ENCODE peak calls at places on chromosomes 7 and 10, in eight cellular contexts. Q, E, H, D, N, L, K and Z are unnamed samples.

GRCh38 chr7:96547371-96547811 is 162.3 kb downstream of the SEM1 start:
- DNase-seq in L (no peak), D (no peak), H (peak; percentile 73), K (no peak), Q (no peak), E (no peak), N (peak; percentile 5), Z (peak; percentile 16)

GRCh38 chr7:50292763-50293162 is 11.8 kb upstream of the IKZF1 start:
- DNase-seq in D (no peak), E (no peak), N (no peak), K (no peak), Q (no peak), H (no peak), L (no peak), Z (no peak)

GRCh38 chr10:13930123-13930522 is 343.4 kb downstream of the PRPF18 start:
- DNase-seq in E (no peak), N (no peak), Q (no peak), D (no peak), H (no peak), L (peak; percentile 49), K (peak; percentile 64), Z (no peak)

GRCh38 chr7:113099284-113099919 is 12.8 kb upstream of the GPR85 start:
- DNase-seq in H (peak; percentile 40), E (no peak), K (no peak), Q (no peak), L (no peak), D (no peak), N (no peak), Z (no peak)

GRCh38 chr10:59648711-59649201 is 60.9 kb downstream of the SLC16A9 start:
- DNase-seq in Q (no peak), N (peak; percentile 73), E (peak; percentile 37), D (no peak), H (no peak), L (no peak), K (no peak), Z (peak; percentile 84)

GRCh38 chr10:22548343-22548742 is 166.0 kb downstream of the PIP4K2A start:
- DNase-seq in D (no peak), H (no peak), Q (no peak), L (no peak), K (no peak), E (no peak), N (no peak), Z (no peak)

GRCh38 chr7:18475488-18475887 is 20.1 kb upstream of the HDAC9 start:
- DNase-seq in H (no peak), E (no peak), K (no peak), L (no peak), D (no peak), Q (no peak), N (no peak), Z (no peak)

GRCh38 chr10:78389419-78389818 is 355.8 kb downstream of the RPS24 start:
- DNase-seq in D (no peak), E (no peak), Q (no peak), L (no peak), K (no peak), H (no peak), N (no peak), Z (no peak)

GRCh38 chr10:63491558-63492316 is 26.0 kb upstream of the JMJD1C start:
- DNase-seq in N (peak; percentile 90), H (peak; percentile 83), E (peak; percentile 66), Q (no peak), K (peak; percentile 47), D (peak; percentile 40), L (no peak), Z (no peak)

GRCh38 chr10:7308826-7309225 is 102.0 kb downstream of the SFMBT2 start:
- DNase-seq in H (no peak), Q (no peak), L (no peak), K (no peak), D (no peak), N (no peak), E (no peak), Z (no peak)

GRCh38 chr7:22860784-22861482 is 38.3 kb upstream of the TOMM7 start:
- DNase-seq in Q (no peak), K (no peak), E (peak; percentile 43), D (no peak), L (no peak), N (peak; percentile 52), H (peak; percentile 36), Z (peak; percentile 68)

GRCh38 chr10:72637398-72637857 is 11.5 kb upstream of the MICU1 start:
- DNase-seq in H (no peak), N (no peak), D (peak; percentile 62), L (no peak), E (peak; percentile 61), Q (peak; percentile 15), K (peak; percentile 73), Z (no peak)

GRCh38 chr7:151385626-151386300 is 24.1 kb downstream of the WDR86 start:
- DNase-seq in Q (no peak), K (no peak), H (no peak), D (no peak), E (no peak), L (no peak), N (no peak), Z (no peak)

DNA sequence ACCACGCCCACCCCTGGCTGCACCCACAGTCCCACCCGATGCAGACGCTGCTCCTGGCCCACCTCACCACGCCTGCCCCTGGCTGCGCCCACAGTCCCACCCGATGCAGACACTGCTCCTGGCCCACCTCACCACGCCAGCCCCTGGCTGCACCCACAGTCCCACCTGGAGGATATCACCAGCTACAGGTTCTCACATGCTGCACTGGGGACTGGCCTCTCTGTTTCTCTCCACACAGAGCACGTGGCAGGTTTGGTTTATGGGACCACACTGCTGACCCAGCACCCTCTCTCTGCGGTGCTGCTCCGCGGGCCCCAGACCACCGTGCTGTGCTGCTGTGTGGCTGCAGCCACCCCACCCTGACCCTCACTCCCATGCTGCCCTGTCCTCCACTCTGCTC is 120.9 kb downstream of the VIPR2 start:
- DNase-seq in H (no peak), K (peak; percentile 12), D (no peak), E (no peak), L (no peak), Q (no peak), N (no peak), Z (no peak)
- H3K27me3 ChIP-seq in H (no peaks in the 10 kb centered on the region), K (no peaks in the 10 kb centered on the region), D (no peaks in the 10 kb centered on the region), E (no peaks in the 10 kb centered on the region), L (no peaks in the 10 kb centered on the region), Q (no peaks in the 10 kb centered on the region), N (peaks cover 17% of the 10 kb centered on the region), Z (no peaks in the 10 kb centered on the region)

GRCh38 chr7:37921876-37922275 is 1.4 kb downstream of the EPDR1 start:
- DNase-seq in K (no peak), N (no peak), H (no peak), L (no peak), D (no peak), Q (no peak), E (no peak), Z (no peak)
- H3K4me3 ChIP-seq in K (peak overlapping the region; percentile 22), N (peak overlapping the region; percentile 79), H (peak overlapping the region; percentile 83), L (no peak overlapping the region), D (peak overlapping the region; percentile 73), Q (peak overlapping the region; percentile 79), E (no peak overlapping the region), Z (no peak overlapping the region)

GRCh38 chr7:34558026-34558425 is 100.0 kb upstream of the NPSR1 start:
- DNase-seq in N (no peak), H (no peak), E (no peak), K (no peak), D (no peak), L (no peak), Q (no peak), Z (no peak)
- H3K27me3 ChIP-seq in N (no peaks in the 10 kb centered on the region), H (peaks cover under 1% of the 10 kb centered on the region), E (no peaks in the 10 kb centered on the region), K (no peaks in the 10 kb centered on the region), D (no peaks in the 10 kb centered on the region), L (no peaks in the 10 kb centered on the region), Q (no peaks in the 10 kb centered on the region), Z (no peaks in the 10 kb centered on the region)

GRCh38 chr10:129967579-129968019 is 3.5 kb upstream of the EBF3 start:
- DNase-seq in L (no peak), N (no peak), E (no peak), K (no peak), Q (no peak), H (no peak), D (no peak), Z (no peak)
- H3K4me3 ChIP-seq in L (no peak overlapping the region), N (no peak overlapping the region), E (no peak overlapping the region), K (no peak overlapping the region), Q (no peak overlapping the region), H (no peak overlapping the region), D (no peak overlapping the region), Z (no peak overlapping the region)